ENCODE peak calls at places on chromosome 1, in six cellular contexts. One of them, this sample, is unnamed.

GRCh38 chr1:3809680-3810079 is 13.4 kb upstream of the LRRC47 start:
- DNase-seq in tibial artery: peak; percentile 16
- DNase-seq in MM.1S: no peak
- DNase-seq in CD4-positive, CD25-positive, alpha-beta regulatory T cell: no peak
- DNase-seq in effector memory CD4-positive, alpha-beta T cell: no peak
- DNase-seq in lung: no peak
- DNase-seq in this sample: no peak

GRCh38 chr1:29033829-29034466 is 89.8 kb downstream of the TMEM200B start:
- DNase-seq in MM.1S: peak; percentile 44
- DNase-seq in effector memory CD4-positive, alpha-beta T cell: no peak
- DNase-seq in tibial artery: no peak
- DNase-seq in lung: no peak
- DNase-seq in CD4-positive, CD25-positive, alpha-beta regulatory T cell: no peak
- DNase-seq in this sample: no peak

GRCh38 chr1:236176337-236177336 is 34.3 kb downstream of the GPR137B start:
- DNase-seq in tibial artery: no peak
- DNase-seq in lung: no peak
- DNase-seq in CD4-positive, CD25-positive, alpha-beta regulatory T cell: no peak
- DNase-seq in MM.1S: no peak
- DNase-seq in effector memory CD4-positive, alpha-beta T cell: no peak
- DNase-seq in this sample: no peak

GRCh38 chr1:64867266-64867665 is 99.1 kb downstream of the JAK1 start:
- DNase-seq in CD4-positive, CD25-positive, alpha-beta regulatory T cell: no peak
- DNase-seq in effector memory CD4-positive, alpha-beta T cell: no peak
- DNase-seq in lung: no peak
- DNase-seq in tibial artery: no peak
- DNase-seq in MM.1S: no peak
- DNase-seq in this sample: no peak

GRCh38 chr1:113243529-113243928 is 146.8 kb upstream of the MAGI3 start:
- DNase-seq in effector memory CD4-positive, alpha-beta T cell: no peak
- DNase-seq in MM.1S: no peak
- DNase-seq in lung: no peak
- DNase-seq in CD4-positive, CD25-positive, alpha-beta regulatory T cell: no peak
- DNase-seq in tibial artery: no peak
- DNase-seq in this sample: no peak

GRCh38 chr1:196464545-196464944 is 143.7 kb downstream of the KCNT2 start:
- DNase-seq in lung: no peak
- DNase-seq in CD4-positive, CD25-positive, alpha-beta regulatory T cell: no peak
- DNase-seq in MM.1S: no peak
- DNase-seq in effector memory CD4-positive, alpha-beta T cell: no peak
- DNase-seq in tibial artery: no peak
- DNase-seq in this sample: no peak

GRCh38 chr1:230002164-230002803 is 64.8 kb upstream of the GALNT2 start:
- DNase-seq in tibial artery: peak; percentile 77
- DNase-seq in CD4-positive, CD25-positive, alpha-beta regulatory T cell: no peak
- DNase-seq in lung: no peak
- DNase-seq in effector memory CD4-positive, alpha-beta T cell: no peak
- DNase-seq in MM.1S: no peak
- DNase-seq in this sample: no peak

GRCh38 chr1:11761285-11761684 is 708 bp upstream of the C1orf167 start:
- DNase-seq in tibial artery: no peak
- DNase-seq in CD4-positive, CD25-positive, alpha-beta regulatory T cell: no peak
- DNase-seq in lung: no peak
- DNase-seq in effector memory CD4-positive, alpha-beta T cell: no peak
- DNase-seq in MM.1S: no peak
- DNase-seq in this sample: no peak

GRCh38 chr1:46492269-46492853 is 2.7 kb downstream of the DMBX1 start:
- DNase-seq in lung: no peak
- DNase-seq in CD4-positive, CD25-positive, alpha-beta regulatory T cell: no peak
- DNase-seq in tibial artery: no peak
- DNase-seq in MM.1S: no peak
- DNase-seq in effector memory CD4-positive, alpha-beta T cell: no peak
- DNase-seq in this sample: no peak

GRCh38 chr1:19453843-19454242 is 31.5 kb downstream of the CAPZB start:
- DNase-seq in lung: no peak
- DNase-seq in CD4-positive, CD25-positive, alpha-beta regulatory T cell: no peak
- DNase-seq in MM.1S: no peak
- DNase-seq in tibial artery: no peak
- DNase-seq in effector memory CD4-positive, alpha-beta T cell: no peak
- DNase-seq in this sample: no peak

GRCh38 chr1:100782473-100783010 is 63.0 kb downstream of the VCAM1 start:
- DNase-seq in effector memory CD4-positive, alpha-beta T cell: no peak
- DNase-seq in lung: no peak
- DNase-seq in tibial artery: no peak
- DNase-seq in MM.1S: no peak
- DNase-seq in CD4-positive, CD25-positive, alpha-beta regulatory T cell: no peak
- DNase-seq in this sample: no peak

GRCh38 chr1:161086457-161086856 is 2.9 kb downstream of the NECTIN4 start:
- DNase-seq in MM.1S: no peak
- DNase-seq in CD4-positive, CD25-positive, alpha-beta regulatory T cell: no peak
- DNase-seq in effector memory CD4-positive, alpha-beta T cell: no peak
- DNase-seq in tibial artery: no peak
- DNase-seq in lung: no peak
- DNase-seq in this sample: no peak

GRCh38 chr1:161084205-161084988 is 5.0 kb downstream of the NECTIN4 start:
- DNase-seq in effector memory CD4-positive, alpha-beta T cell: no peak
- DNase-seq in MM.1S: no peak
- DNase-seq in lung: no peak
- DNase-seq in tibial artery: no peak
- DNase-seq in CD4-positive, CD25-positive, alpha-beta regulatory T cell: no peak
- DNase-seq in this sample: no peak

GRCh38 chr1:161082996-161083742 is 6.2 kb downstream of the NECTIN4 start:
- DNase-seq in effector memory CD4-positive, alpha-beta T cell: no peak
- DNase-seq in CD4-positive, CD25-positive, alpha-beta regulatory T cell: no peak
- DNase-seq in MM.1S: no peak
- DNase-seq in tibial artery: peak; percentile 84
- DNase-seq in lung: peak; percentile 95
- DNase-seq in this sample: no peak

GRCh38 chr1:161083743-161084084 is 5.6 kb downstream of the NECTIN4 start:
- DNase-seq in MM.1S: no peak
- DNase-seq in lung: no peak
- DNase-seq in effector memory CD4-positive, alpha-beta T cell: no peak
- DNase-seq in CD4-positive, CD25-positive, alpha-beta regulatory T cell: no peak
- DNase-seq in tibial artery: no peak
- DNase-seq in this sample: no peak

GRCh38 chr1:161085165-161085564 is 4.2 kb downstream of the NECTIN4 start:
- DNase-seq in tibial artery: no peak
- DNase-seq in effector memory CD4-positive, alpha-beta T cell: no peak
- DNase-seq in lung: no peak
- DNase-seq in MM.1S: no peak
- DNase-seq in CD4-positive, CD25-positive, alpha-beta regulatory T cell: no peak
- DNase-seq in this sample: no peak
- H3K4me1 ChIP-seq in tibial artery: no peaks in the 10 kb centered on the region
- H3K4me1 ChIP-seq in effector memory CD4-positive, alpha-beta T cell: no peaks in the 10 kb centered on the region
- H3K4me1 ChIP-seq in lung: no peaks in the 10 kb centered on the region
- H3K4me1 ChIP-seq in MM.1S: no peaks in the 10 kb centered on the region
- H3K4me1 ChIP-seq in CD4-positive, CD25-positive, alpha-beta regulatory T cell: no peaks in the 10 kb centered on the region
- H3K4me1 ChIP-seq in this sample: peaks cover 6% of the 10 kb centered on the region

GRCh38 chr1:92380867-92381266 is 82.0 kb downstream of the RPAP2 start:
- DNase-seq in lung: no peak
- DNase-seq in tibial artery: no peak
- DNase-seq in MM.1S: no peak
- DNase-seq in effector memory CD4-positive, alpha-beta T cell: no peak
- DNase-seq in CD4-positive, CD25-positive, alpha-beta regulatory T cell: no peak
- DNase-seq in this sample: no peak
- H3K27me3 ChIP-seq in lung: no peaks in the 10 kb centered on the region
- H3K27me3 ChIP-seq in tibial artery: no peaks in the 10 kb centered on the region
- H3K27me3 ChIP-seq in MM.1S: no peaks in the 10 kb centered on the region
- H3K27me3 ChIP-seq in effector memory CD4-positive, alpha-beta T cell: no peaks in the 10 kb centered on the region
- H3K27me3 ChIP-seq in CD4-positive, CD25-positive, alpha-beta regulatory T cell: no peaks in the 10 kb centered on the region
- H3K27me3 ChIP-seq in this sample: no peaks in the 10 kb centered on the region

DNA sequence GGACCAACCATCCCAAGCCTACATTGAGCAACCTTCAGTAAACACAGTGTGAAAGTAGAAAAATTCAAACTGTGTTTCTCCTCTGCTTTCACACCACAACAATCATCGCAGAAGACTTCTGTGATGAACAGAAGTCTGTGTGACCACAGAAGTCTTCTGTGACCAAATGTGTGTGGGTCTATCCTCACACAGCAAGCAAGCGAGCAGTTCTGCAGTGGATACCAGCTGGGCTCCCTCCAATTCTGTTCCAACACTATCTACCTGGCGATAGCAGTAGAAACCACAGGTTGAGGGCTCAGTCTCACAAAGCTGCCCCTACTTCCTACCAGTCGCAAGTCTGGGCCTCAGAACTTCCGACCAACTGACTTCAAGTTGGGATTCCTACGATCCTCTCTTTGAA is 21.1 kb upstream of the RAP1A start:
- DNase-seq in CD4-positive, CD25-positive, alpha-beta regulatory T cell: no peak
- DNase-seq in MM.1S: no peak
- DNase-seq in lung: no peak
- DNase-seq in effector memory CD4-positive, alpha-beta T cell: no peak
- DNase-seq in tibial artery: no peak
- DNase-seq in this sample: no peak
- H3K4me3 ChIP-seq in CD4-positive, CD25-positive, alpha-beta regulatory T cell: peak overlapping the region; percentile 72
- H3K4me3 ChIP-seq in MM.1S: no peak overlapping the region
- H3K4me3 ChIP-seq in lung: no peak overlapping the region
- H3K4me3 ChIP-seq in effector memory CD4-positive, alpha-beta T cell: peak overlapping the region; percentile 7
- H3K4me3 ChIP-seq in tibial artery: no peak overlapping the region
- H3K4me3 ChIP-seq in this sample: no peak overlapping the region

GRCh38 chr1:242523968-242524570 is 428 bp downstream of the PLD5 start:
- DNase-seq in tibial artery: peak; percentile 67
- DNase-seq in effector memory CD4-positive, alpha-beta T cell: no peak
- DNase-seq in MM.1S: peak; percentile 43
- DNase-seq in CD4-positive, CD25-positive, alpha-beta regulatory T cell: no peak
- DNase-seq in lung: no peak
- DNase-seq in this sample: peak; percentile 78
- H3K4me1 ChIP-seq in tibial artery: no peaks in the 10 kb centered on the region
- H3K4me1 ChIP-seq in effector memory CD4-positive, alpha-beta T cell: peaks cover 2% of the 10 kb centered on the region
- H3K4me1 ChIP-seq in MM.1S: no peaks in the 10 kb centered on the region
- H3K4me1 ChIP-seq in CD4-positive, CD25-positive, alpha-beta regulatory T cell: no peaks in the 10 kb centered on the region
- H3K4me1 ChIP-seq in lung: no peaks in the 10 kb centered on the region
- H3K4me1 ChIP-seq in this sample: peaks cover 8% of the 10 kb centered on the region

DNA sequence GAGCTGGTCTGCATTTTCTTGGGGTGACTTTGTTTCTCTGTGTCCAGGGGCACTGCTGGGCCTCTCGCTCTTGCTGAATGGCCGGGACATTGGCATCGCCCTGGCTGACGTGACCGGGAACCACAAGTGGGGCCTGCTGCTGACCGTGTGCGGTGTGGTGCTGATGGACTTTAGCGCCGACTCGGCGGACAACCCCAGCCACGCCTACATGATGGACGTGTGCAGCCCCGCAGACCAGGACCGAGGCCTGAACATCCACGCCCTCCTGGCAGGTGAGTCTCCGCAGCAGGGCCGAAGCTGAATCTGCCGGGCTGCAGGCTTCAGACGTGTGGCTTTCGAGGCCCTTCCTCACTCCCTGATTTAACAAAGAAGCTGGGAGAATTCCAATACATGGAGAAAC is 7.9 kb downstream of the SLC45A1 start:
- DNase-seq in effector memory CD4-positive, alpha-beta T cell: no peak
- DNase-seq in tibial artery: no peak
- DNase-seq in MM.1S: no peak
- DNase-seq in CD4-positive, CD25-positive, alpha-beta regulatory T cell: no peak
- DNase-seq in lung: no peak
- DNase-seq in this sample: no peak
- H3K27me3 ChIP-seq in effector memory CD4-positive, alpha-beta T cell: no peaks in the 10 kb centered on the region
- H3K27me3 ChIP-seq in tibial artery: no peaks in the 10 kb centered on the region
- H3K27me3 ChIP-seq in MM.1S: peaks cover 87% of the 10 kb centered on the region
- H3K27me3 ChIP-seq in CD4-positive, CD25-positive, alpha-beta regulatory T cell: no peaks in the 10 kb centered on the region
- H3K27me3 ChIP-seq in lung: no peaks in the 10 kb centered on the region
- H3K27me3 ChIP-seq in this sample: no peaks in the 10 kb centered on the region

GRCh38 chr1:2234762-2235113 is 6.6 kb downstream of the SKI start:
- DNase-seq in tibial artery: no peak
- DNase-seq in effector memory CD4-positive, alpha-beta T cell: no peak
- DNase-seq in MM.1S: no peak
- DNase-seq in lung: no peak
- DNase-seq in CD4-positive, CD25-positive, alpha-beta regulatory T cell: no peak
- DNase-seq in this sample: no peak
- H3K4me3 ChIP-seq in tibial artery: peak overlapping the region; percentile 84
- H3K4me3 ChIP-seq in effector memory CD4-positive, alpha-beta T cell: peak overlapping the region; percentile 96
- H3K4me3 ChIP-seq in MM.1S: no peak overlapping the region
- H3K4me3 ChIP-seq in lung: no peak overlapping the region
- H3K4me3 ChIP-seq in CD4-positive, CD25-positive, alpha-beta regulatory T cell: peak overlapping the region; percentile 66
- H3K4me3 ChIP-seq in this sample: no peak overlapping the region

GRCh38 chr1:201718346-201719202 is 110.4 kb upstream of the IPO9 start:
- DNase-seq in effector memory CD4-positive, alpha-beta T cell: no peak
- DNase-seq in MM.1S: no peak
- DNase-seq in tibial artery: peak; percentile 71
- DNase-seq in lung: no peak
- DNase-seq in CD4-positive, CD25-positive, alpha-beta regulatory T cell: no peak
- DNase-seq in this sample: no peak
- H3K4me1 ChIP-seq in effector memory CD4-positive, alpha-beta T cell: no peaks in the 10 kb centered on the region
- H3K4me1 ChIP-seq in MM.1S: peaks cover 11% of the 10 kb centered on the region
- H3K4me1 ChIP-seq in tibial artery: no peaks in the 10 kb centered on the region
- H3K4me1 ChIP-seq in lung: peaks cover 30% of the 10 kb centered on the region
- H3K4me1 ChIP-seq in CD4-positive, CD25-positive, alpha-beta regulatory T cell: no peaks in the 10 kb centered on the region
- H3K4me1 ChIP-seq in this sample: no peaks in the 10 kb centered on the region

GRCh38 chr1:159867322-159868064 is 5.0 kb upstream of the VSIG8 start:
- DNase-seq in tibial artery: no peak
- DNase-seq in lung: peak; percentile 76
- DNase-seq in MM.1S: no peak
- DNase-seq in effector memory CD4-positive, alpha-beta T cell: no peak
- DNase-seq in CD4-positive, CD25-positive, alpha-beta regulatory T cell: no peak
- DNase-seq in this sample: no peak
- H3K27me3 ChIP-seq in tibial artery: peaks cover 14% of the 10 kb centered on the region
- H3K27me3 ChIP-seq in lung: no peaks in the 10 kb centered on the region
- H3K27me3 ChIP-seq in MM.1S: no peaks in the 10 kb centered on the region
- H3K27me3 ChIP-seq in effector memory CD4-positive, alpha-beta T cell: no peaks in the 10 kb centered on the region
- H3K27me3 ChIP-seq in CD4-positive, CD25-positive, alpha-beta regulatory T cell: no peaks in the 10 kb centered on the region
- H3K27me3 ChIP-seq in this sample: no peaks in the 10 kb centered on the region

DNA sequence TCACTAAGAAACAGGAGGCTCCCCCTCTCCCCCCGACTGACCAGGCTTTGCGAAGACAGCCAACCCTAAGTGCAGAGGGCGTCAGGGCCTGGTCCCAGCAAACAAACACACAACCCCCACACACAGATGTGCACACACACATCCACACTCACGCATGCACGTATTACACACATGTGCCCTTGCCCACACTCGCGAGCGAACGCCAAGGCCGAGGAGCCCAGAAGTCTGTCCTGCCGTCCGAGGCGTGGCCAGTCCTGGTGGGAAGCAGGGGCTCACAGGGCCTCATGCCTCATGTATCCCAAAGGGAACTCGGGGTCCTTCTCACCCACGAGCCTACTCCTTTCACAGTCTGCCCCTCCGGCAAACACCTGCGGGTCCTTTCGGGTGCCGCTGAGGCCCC is 2.0 kb downstream of the SDF4 start:
- DNase-seq in MM.1S: no peak
- DNase-seq in lung: no peak
- DNase-seq in tibial artery: no peak
- DNase-seq in CD4-positive, CD25-positive, alpha-beta regulatory T cell: no peak
- DNase-seq in effector memory CD4-positive, alpha-beta T cell: no peak
- DNase-seq in this sample: no peak
- H3K4me3 ChIP-seq in MM.1S: no peak overlapping the region
- H3K4me3 ChIP-seq in lung: no peak overlapping the region
- H3K4me3 ChIP-seq in tibial artery: no peak overlapping the region
- H3K4me3 ChIP-seq in CD4-positive, CD25-positive, alpha-beta regulatory T cell: no peak overlapping the region
- H3K4me3 ChIP-seq in effector memory CD4-positive, alpha-beta T cell: no peak overlapping the region
- H3K4me3 ChIP-seq in this sample: peak overlapping the region; percentile 3